ENCODE peak calls at places on chromosomes 13 and 19, in nine cellular contexts. R is esophagus muscularis mucosa, K is endothelial cell of umbilical vein, H is sigmoid colon, I is transverse colon, U is Panc1, S is suprapubic skin, Z is breast epithelium, O is GM23338. C is an unnamed sample.

GRCh38 chr13:50575138-50575537 is 268.4 kb downstream of the DLEU7 start:
- DNase-seq in R (no peak), Z (no peak), K (no peak), I (no peak), U (no peak), H (no peak), O (no peak), S (no peak), C (no peak)

GRCh38 chr19:7348587-7349230 is at the start of gene ARHGEF18:
- DNase-seq in H (peak; percentile 61), S (peak; percentile 40), R (no peak), Z (no peak), O (no peak), I (peak; percentile 40), K (no peak), U (no peak), C (peak; percentile 94)

GRCh38 chr13:80571346-80572307 is 230.7 kb upstream of the SPRY2 start:
- DNase-seq in R (no peak), H (no peak), Z (no peak), S (no peak), U (no peak), I (no peak), K (no peak), O (no peak), C (no peak)

GRCh38 chr19:50191270-50191669 is 12.2 kb upstream of the MYH14 start:
- DNase-seq in K (no peak), S (no peak), R (no peak), I (no peak), U (no peak), H (no peak), Z (no peak), O (no peak), C (no peak)

GRCh38 chr13:45828253-45828968 is 23.1 kb downstream of the SIAH3 start:
- DNase-seq in S (no peak), Z (no peak), I (no peak), K (no peak), R (no peak), O (peak; percentile 49), U (no peak), H (no peak), C (no peak)

GRCh38 chr19:52941941-52942370 is 18.7 kb upstream of the ZNF888 start:
- DNase-seq in S (peak; percentile 74), I (peak; percentile 36), Z (no peak), U (no peak), R (no peak), K (peak; percentile 56), O (peak; percentile 65), H (peak; percentile 75), C (peak; percentile 85)

GRCh38 chr13:75321084-75321483 is 160.9 kb downstream of the TBC1D4 start:
- DNase-seq in U (no peak), K (no peak), H (no peak), O (no peak), I (no peak), S (no peak), Z (no peak), R (no peak), C (no peak)

GRCh38 chr19:30393729-30394480 is 21.7 kb downstream of the ZNF536 start:
- DNase-seq in R (peak; percentile 55), S (no peak), O (no peak), H (no peak), I (no peak), K (no peak), U (no peak), Z (no peak), C (no peak)

GRCh38 chr13:47841131-47841530 is 159.9 kb downstream of the SUCLA2 start:
- DNase-seq in O (no peak), K (no peak), R (no peak), H (no peak), U (no peak), S (no peak), I (no peak), Z (no peak), C (no peak)

GRCh38 chr19:23522431-23522830 is 127.2 kb upstream of the ZNF91 start:
- DNase-seq in K (no peak), S (no peak), O (no peak), R (no peak), H (no peak), I (no peak), U (no peak), Z (no peak), C (no peak)

GRCh38 chr13:22061371-22061805 is 390.5 kb downstream of the FGF9 start:
- DNase-seq in U (no peak), S (no peak), R (peak; percentile 78), O (peak; percentile 30), I (no peak), K (no peak), Z (no peak), H (no peak), C (peak; percentile 79)

GRCh38 chr19:24073807-24074206 is 13.2 kb upstream of the ZNF254 start:
- DNase-seq in I (peak; percentile 16), O (no peak), Z (no peak), H (no peak), R (no peak), S (no peak), U (no peak), K (no peak), C (no peak)

GRCh38 chr13:21242236-21242635 is 65.8 kb downstream of the MRPL57 start:
- DNase-seq in S (no peak), Z (no peak), O (peak; percentile 79), H (no peak), I (no peak), U (no peak), K (no peak), R (peak; percentile 78), C (no peak)

GRCh38 chr13:94248454-94249233 is 230.8 kb downstream of the DCT start:
- DNase-seq in R (no peak), U (no peak), K (no peak), I (no peak), Z (no peak), H (no peak), S (no peak), O (no peak), C (no peak)

GRCh38 chr19:14553939-14554243 is 18.0 kb downstream of the NDUFB7 start:
- DNase-seq in I (no peak), S (no peak), O (no peak), Z (no peak), U (no peak), H (no peak), K (no peak), R (no peak), C (no peak)

GRCh38 chr19:14554382-14554812 is 17.5 kb downstream of the NDUFB7 start:
- DNase-seq in R (no peak), Z (peak; percentile 75), H (no peak), K (no peak), O (peak; percentile 55), I (peak; percentile 30), U (no peak), S (no peak), C (no peak)

GRCh38 chr19:14553042-14553938 is 18.6 kb downstream of the NDUFB7 start:
- DNase-seq in Z (no peak), R (no peak), S (no peak), H (no peak), I (no peak), U (no peak), O (no peak), K (no peak), C (no peak)

GRCh38 chr19:14545716-14546082 is 16.3 kb downstream of the TECR start:
- DNase-seq in I (no peak), Z (no peak), R (no peak), S (no peak), O (no peak), K (no peak), U (no peak), H (no peak), C (no peak)

GRCh38 chr19:14550201-14550754 is 20.9 kb downstream of the TECR start:
- DNase-seq in S (peak; percentile 81), I (peak; percentile 85), Z (peak; percentile 96), R (no peak), K (no peak), O (no peak), H (no peak), U (no peak), C (no peak)
- TF ChIP-seq POLR2AphosphoS5 in S (no peak), I (no peak), Z (no peak), R (no peak), K (no peak), O (no peak), H (no peak), U (no peak), C (no peak)

GRCh38 chr19:40217921-40218890 is at the start of gene TTC9B:
- DNase-seq in R (no peak), I (no peak), O (peak; percentile 90), Z (no peak), K (no peak), U (no peak), S (no peak), H (no peak), C (no peak)
- H3K27me3 ChIP-seq in R (peaks cover 71% of the 10 kb centered on the region), I (peaks cover 55% of the 10 kb centered on the region), O (peaks cover 11% of the 10 kb centered on the region), Z (peaks cover 34% of the 10 kb centered on the region), K (peaks cover 18% of the 10 kb centered on the region), U (peaks cover 23% of the 10 kb centered on the region), S (peaks cover 43% of the 10 kb centered on the region), H (peaks cover 35% of the 10 kb centered on the region), C (peaks cover 79% of the 10 kb centered on the region)

GRCh38 chr19:38539751-38540150 is 78.0 kb downstream of the MAP4K1 start:
- DNase-seq in I (no peak), S (no peak), R (no peak), H (no peak), Z (no peak), U (no peak), K (no peak), O (no peak), C (no peak)
- TF ChIP-seq CTCF in I (no peak), S (no peak), R (no peak), H (no peak), Z (no peak), U (no peak), K (no peak), O (no peak), C (no peak)

DNA sequence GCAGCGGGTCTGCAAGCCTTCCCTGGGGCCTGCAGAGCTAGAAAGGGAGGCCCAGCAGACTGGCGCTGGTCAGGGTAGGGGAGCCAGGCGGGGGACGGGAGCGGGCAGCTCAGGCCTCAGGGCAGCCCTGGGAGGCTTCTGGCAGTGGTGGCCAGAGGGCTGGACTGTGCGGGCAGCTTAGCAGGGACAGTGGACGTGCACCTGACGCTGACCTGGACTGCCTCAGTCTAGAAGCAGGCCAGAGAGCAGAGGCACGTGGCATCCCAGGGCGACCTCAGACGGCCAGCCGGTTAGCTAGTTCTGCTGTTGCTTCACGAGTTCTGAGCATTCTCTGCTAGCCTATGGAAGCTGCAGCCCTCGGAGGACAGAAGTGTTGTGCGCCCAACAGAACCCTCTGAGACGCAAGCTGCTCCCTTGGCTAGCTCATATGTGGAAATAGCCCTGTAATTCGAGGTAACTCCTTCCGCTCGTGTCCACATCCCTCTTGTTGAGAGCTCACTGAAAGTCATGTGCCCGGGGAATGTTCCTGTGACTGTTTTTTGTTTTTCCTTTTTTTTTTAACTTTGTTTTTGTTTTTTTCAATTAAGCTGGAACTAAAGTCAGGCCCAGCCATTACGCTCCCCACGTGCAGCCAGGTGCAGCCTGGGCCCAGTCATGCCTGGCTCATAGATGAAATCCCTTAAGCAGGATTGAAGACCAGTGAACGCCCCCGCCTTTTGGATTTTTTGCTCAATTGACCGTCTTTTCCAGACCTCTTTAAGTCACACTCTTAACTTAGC is 1.9 kb upstream of the FAM174C start:
- DNase-seq in I (no peak), U (no peak), R (no peak), O (no peak), Z (no peak), H (no peak), S (no peak), K (no peak), C (peak; percentile 79)
- TF ChIP-seq POLR2AphosphoS5 in I (no peak), U (peak; percentile 35), R (no peak), O (peak; percentile 52), Z (no peak), H (no peak), S (no peak), K (peak; percentile 26), C (peak; percentile 27)